ENCODE peak calls at places on chromosomes 2 and 18, in eight cellular contexts. One of them, this sample, is unnamed.

GRCh38 chr2:54776494-54776893 is 53.0 kb downstream of the EML6 start:
- DNase-seq in endothelial cell of umbilical vein: no peak
- DNase-seq in effector memory CD4-positive, alpha-beta T cell: no peak
- DNase-seq in heart left ventricle: no peak
- DNase-seq in left ventricle myocardium inferior: no peak
- DNase-seq in left lung: no peak
- DNase-seq in HCT116: no peak
- DNase-seq in tibial nerve: no peak
- DNase-seq in this sample: no peak

GRCh38 chr18:73164430-73164829 is 296.6 kb upstream of the NETO1 start:
- DNase-seq in endothelial cell of umbilical vein: no peak
- DNase-seq in effector memory CD4-positive, alpha-beta T cell: no peak
- DNase-seq in HCT116: no peak
- DNase-seq in tibial nerve: no peak
- DNase-seq in left lung: no peak
- DNase-seq in heart left ventricle: no peak
- DNase-seq in left ventricle myocardium inferior: no peak
- DNase-seq in this sample: no peak

GRCh38 chr2:23335550-23335949 is 49.4 kb upstream of the KLHL29 start:
- DNase-seq in heart left ventricle: no peak
- DNase-seq in tibial nerve: no peak
- DNase-seq in effector memory CD4-positive, alpha-beta T cell: no peak
- DNase-seq in left ventricle myocardium inferior: no peak
- DNase-seq in left lung: no peak
- DNase-seq in endothelial cell of umbilical vein: no peak
- DNase-seq in HCT116: no peak
- DNase-seq in this sample: no peak

GRCh38 chr2:240597419-240598181 is 11.1 kb downstream of the CAPN10 start:
- DNase-seq in endothelial cell of umbilical vein: no peak
- DNase-seq in effector memory CD4-positive, alpha-beta T cell: no peak
- DNase-seq in HCT116: no peak
- DNase-seq in tibial nerve: no peak
- DNase-seq in left ventricle myocardium inferior: no peak
- DNase-seq in left lung: peak; percentile 69
- DNase-seq in heart left ventricle: peak; percentile 15
- DNase-seq in this sample: no peak

GRCh38 chr2:12607971-12608370 is 108.8 kb upstream of the TRIB2 start:
- DNase-seq in HCT116: no peak
- DNase-seq in tibial nerve: no peak
- DNase-seq in heart left ventricle: no peak
- DNase-seq in left ventricle myocardium inferior: no peak
- DNase-seq in effector memory CD4-positive, alpha-beta T cell: no peak
- DNase-seq in left lung: no peak
- DNase-seq in endothelial cell of umbilical vein: no peak
- DNase-seq in this sample: no peak

GRCh38 chr18:79560042-79560860 is 119.4 kb upstream of the CTDP1 start:
- DNase-seq in effector memory CD4-positive, alpha-beta T cell: no peak
- DNase-seq in endothelial cell of umbilical vein: no peak
- DNase-seq in heart left ventricle: no peak
- DNase-seq in left lung: no peak
- DNase-seq in left ventricle myocardium inferior: no peak
- DNase-seq in HCT116: no peak
- DNase-seq in tibial nerve: no peak
- DNase-seq in this sample: no peak

GRCh38 chr2:149483004-149483605 is 104.5 kb downstream of the MMADHC start:
- DNase-seq in heart left ventricle: no peak
- DNase-seq in effector memory CD4-positive, alpha-beta T cell: no peak
- DNase-seq in left ventricle myocardium inferior: no peak
- DNase-seq in HCT116: no peak
- DNase-seq in tibial nerve: no peak
- DNase-seq in left lung: no peak
- DNase-seq in endothelial cell of umbilical vein: no peak
- DNase-seq in this sample: no peak

GRCh38 chr2:80300346-80300745 is 4.2 kb downstream of the LRRTM1 start:
- DNase-seq in tibial nerve: no peak
- DNase-seq in left ventricle myocardium inferior: no peak
- DNase-seq in left lung: no peak
- DNase-seq in HCT116: no peak
- DNase-seq in endothelial cell of umbilical vein: no peak
- DNase-seq in effector memory CD4-positive, alpha-beta T cell: no peak
- DNase-seq in heart left ventricle: no peak
- DNase-seq in this sample: no peak

GRCh38 chr18:32301976-32302743 is 112.3 kb downstream of the MEP1B start:
- DNase-seq in left ventricle myocardium inferior: no peak
- DNase-seq in left lung: no peak
- DNase-seq in HCT116: no peak
- DNase-seq in tibial nerve: no peak
- DNase-seq in endothelial cell of umbilical vein: peak; percentile 34
- DNase-seq in heart left ventricle: no peak
- DNase-seq in effector memory CD4-positive, alpha-beta T cell: no peak
- DNase-seq in this sample: peak; percentile 58

GRCh38 chr2:127066942-127067341 is 40.0 kb downstream of the BIN1 start:
- DNase-seq in left ventricle myocardium inferior: peak; percentile 68
- DNase-seq in tibial nerve: peak; percentile 84
- DNase-seq in heart left ventricle: no peak
- DNase-seq in endothelial cell of umbilical vein: no peak
- DNase-seq in effector memory CD4-positive, alpha-beta T cell: no peak
- DNase-seq in left lung: no peak
- DNase-seq in HCT116: no peak
- DNase-seq in this sample: no peak

GRCh38 chr2:234306426-234307173 is 190.3 kb downstream of the ARL4C start:
- DNase-seq in heart left ventricle: no peak
- DNase-seq in left ventricle myocardium inferior: no peak
- DNase-seq in endothelial cell of umbilical vein: no peak
- DNase-seq in left lung: no peak
- DNase-seq in effector memory CD4-positive, alpha-beta T cell: no peak
- DNase-seq in HCT116: no peak
- DNase-seq in tibial nerve: no peak
- DNase-seq in this sample: no peak

GRCh38 chr2:116489944-116490343 is 1324.5 kb upstream of the DDX18 start:
- DNase-seq in heart left ventricle: no peak
- DNase-seq in left lung: no peak
- DNase-seq in effector memory CD4-positive, alpha-beta T cell: no peak
- DNase-seq in left ventricle myocardium inferior: no peak
- DNase-seq in endothelial cell of umbilical vein: no peak
- DNase-seq in tibial nerve: no peak
- DNase-seq in HCT116: no peak
- DNase-seq in this sample: no peak

GRCh38 chr2:146523218-146523617 is 1321.6 kb upstream of the ACVR2A start:
- DNase-seq in HCT116: no peak
- DNase-seq in effector memory CD4-positive, alpha-beta T cell: no peak
- DNase-seq in tibial nerve: no peak
- DNase-seq in heart left ventricle: no peak
- DNase-seq in endothelial cell of umbilical vein: peak; percentile 16
- DNase-seq in left ventricle myocardium inferior: no peak
- DNase-seq in left lung: no peak
- DNase-seq in this sample: no peak

GRCh38 chr2:128604045-128604444 is 285.4 kb upstream of the HS6ST1 start:
- DNase-seq in heart left ventricle: no peak
- DNase-seq in left ventricle myocardium inferior: peak; percentile 3
- DNase-seq in effector memory CD4-positive, alpha-beta T cell: no peak
- DNase-seq in left lung: peak; percentile 46
- DNase-seq in tibial nerve: no peak
- DNase-seq in HCT116: no peak
- DNase-seq in endothelial cell of umbilical vein: no peak
- DNase-seq in this sample: no peak

GRCh38 chr18:67199993-67200617 is 316.4 kb downstream of the DSEL start:
- DNase-seq in tibial nerve: peak; percentile 16
- DNase-seq in HCT116: peak; percentile 8
- DNase-seq in left ventricle myocardium inferior: no peak
- DNase-seq in effector memory CD4-positive, alpha-beta T cell: no peak
- DNase-seq in left lung: no peak
- DNase-seq in heart left ventricle: no peak
- DNase-seq in endothelial cell of umbilical vein: peak; percentile 72
- DNase-seq in this sample: peak; percentile 39

GRCh38 chr2:216589779-216590178 is 43.4 kb upstream of the IGFBP2 start:
- DNase-seq in HCT116: no peak
- DNase-seq in endothelial cell of umbilical vein: no peak
- DNase-seq in effector memory CD4-positive, alpha-beta T cell: no peak
- DNase-seq in heart left ventricle: no peak
- DNase-seq in left ventricle myocardium inferior: no peak
- DNase-seq in left lung: no peak
- DNase-seq in tibial nerve: no peak
- DNase-seq in this sample: no peak

GRCh38 chr2:11775384-11775783 is 29.0 kb downstream of the LPIN1 start:
- DNase-seq in HCT116: no peak
- DNase-seq in heart left ventricle: no peak
- DNase-seq in left lung: no peak
- DNase-seq in left ventricle myocardium inferior: no peak
- DNase-seq in effector memory CD4-positive, alpha-beta T cell: no peak
- DNase-seq in endothelial cell of umbilical vein: peak; percentile 54
- DNase-seq in tibial nerve: no peak
- DNase-seq in this sample: no peak

DNA sequence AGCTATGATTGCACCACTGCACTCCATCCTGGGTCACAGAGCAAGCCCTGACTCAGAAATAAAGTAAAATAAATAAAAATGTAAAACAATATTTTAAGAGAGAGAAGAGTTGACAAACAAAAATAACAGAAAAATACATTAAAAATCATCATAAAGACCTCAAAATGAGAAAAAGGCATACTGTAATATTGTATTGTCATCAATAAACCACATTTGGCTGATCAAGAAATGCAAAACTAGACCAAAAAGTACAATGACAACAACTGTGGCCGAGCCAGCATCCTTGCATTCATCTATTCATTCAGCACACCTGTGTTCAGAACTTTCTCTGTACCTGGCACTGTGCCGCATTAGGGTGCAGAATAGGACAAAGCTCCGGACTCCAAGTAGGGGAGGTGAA is 121.8 kb downstream of the ALK start:
- DNase-seq in effector memory CD4-positive, alpha-beta T cell: no peak
- DNase-seq in HCT116: no peak
- DNase-seq in endothelial cell of umbilical vein: no peak
- DNase-seq in heart left ventricle: no peak
- DNase-seq in left ventricle myocardium inferior: no peak
- DNase-seq in left lung: no peak
- DNase-seq in tibial nerve: no peak
- DNase-seq in this sample: no peak
- H3K27me3 ChIP-seq in effector memory CD4-positive, alpha-beta T cell: peaks cover 4% of the 10 kb centered on the region
- H3K27me3 ChIP-seq in HCT116: peaks cover 59% of the 10 kb centered on the region
- H3K27me3 ChIP-seq in endothelial cell of umbilical vein: no peaks in the 10 kb centered on the region
- H3K27me3 ChIP-seq in heart left ventricle: no peaks in the 10 kb centered on the region
- H3K27me3 ChIP-seq in left ventricle myocardium inferior: peaks cover 46% of the 10 kb centered on the region
- H3K27me3 ChIP-seq in left lung: no peaks in the 10 kb centered on the region
- H3K27me3 ChIP-seq in tibial nerve: no peaks in the 10 kb centered on the region
- H3K27me3 ChIP-seq in this sample: peaks cover 8% of the 10 kb centered on the region

GRCh38 chr2:101309211-101309700 is 755 bp upstream of the RNF149 start:
- DNase-seq in heart left ventricle: no peak
- DNase-seq in endothelial cell of umbilical vein: no peak
- DNase-seq in left lung: no peak
- DNase-seq in left ventricle myocardium inferior: no peak
- DNase-seq in HCT116: no peak
- DNase-seq in tibial nerve: no peak
- DNase-seq in effector memory CD4-positive, alpha-beta T cell: no peak
- DNase-seq in this sample: no peak

GRCh38 chr2:101308432-101309210 is at the start of gene RNF149:
- DNase-seq in effector memory CD4-positive, alpha-beta T cell: peak; percentile 92
- DNase-seq in tibial nerve: peak; percentile 87
- DNase-seq in left lung: peak; percentile 99
- DNase-seq in endothelial cell of umbilical vein: peak; percentile 94
- DNase-seq in heart left ventricle: peak; percentile 95
- DNase-seq in HCT116: peak; percentile 72
- DNase-seq in left ventricle myocardium inferior: peak; percentile 95
- DNase-seq in this sample: peak; percentile 75

GRCh38 chr2:101307950-101308431 is 510 bp downstream of the RNF149 start:
- DNase-seq in tibial nerve: no peak
- DNase-seq in HCT116: no peak
- DNase-seq in left lung: no peak
- DNase-seq in endothelial cell of umbilical vein: no peak
- DNase-seq in left ventricle myocardium inferior: no peak
- DNase-seq in heart left ventricle: peak; percentile 35
- DNase-seq in effector memory CD4-positive, alpha-beta T cell: no peak
- DNase-seq in this sample: no peak

GRCh38 chr2:101306410-101306809 is 2.1 kb downstream of the RNF149 start:
- DNase-seq in left ventricle myocardium inferior: no peak
- DNase-seq in endothelial cell of umbilical vein: no peak
- DNase-seq in tibial nerve: no peak
- DNase-seq in heart left ventricle: no peak
- DNase-seq in HCT116: no peak
- DNase-seq in left lung: no peak
- DNase-seq in effector memory CD4-positive, alpha-beta T cell: no peak
- DNase-seq in this sample: no peak

GRCh38 chr2:101307503-101307902 is 998 bp downstream of the RNF149 start:
- DNase-seq in heart left ventricle: no peak
- DNase-seq in left ventricle myocardium inferior: no peak
- DNase-seq in effector memory CD4-positive, alpha-beta T cell: no peak
- DNase-seq in HCT116: no peak
- DNase-seq in endothelial cell of umbilical vein: peak; percentile 36
- DNase-seq in left lung: no peak
- DNase-seq in tibial nerve: no peak
- DNase-seq in this sample: no peak
- H3K27ac ChIP-seq in heart left ventricle: peak overlapping the region; percentile 33
- H3K27ac ChIP-seq in left ventricle myocardium inferior: peak overlapping the region; percentile 92
- H3K27ac ChIP-seq in effector memory CD4-positive, alpha-beta T cell: peak overlapping the region; percentile 91
- H3K27ac ChIP-seq in HCT116: peak overlapping the region; percentile 75
- H3K27ac ChIP-seq in endothelial cell of umbilical vein: peak overlapping the region; percentile 83
- H3K27ac ChIP-seq in left lung: peak overlapping the region; percentile 89
- H3K27ac ChIP-seq in tibial nerve: peak overlapping the region; percentile 88
- H3K27ac ChIP-seq in this sample: no peak overlapping the region

DNA sequence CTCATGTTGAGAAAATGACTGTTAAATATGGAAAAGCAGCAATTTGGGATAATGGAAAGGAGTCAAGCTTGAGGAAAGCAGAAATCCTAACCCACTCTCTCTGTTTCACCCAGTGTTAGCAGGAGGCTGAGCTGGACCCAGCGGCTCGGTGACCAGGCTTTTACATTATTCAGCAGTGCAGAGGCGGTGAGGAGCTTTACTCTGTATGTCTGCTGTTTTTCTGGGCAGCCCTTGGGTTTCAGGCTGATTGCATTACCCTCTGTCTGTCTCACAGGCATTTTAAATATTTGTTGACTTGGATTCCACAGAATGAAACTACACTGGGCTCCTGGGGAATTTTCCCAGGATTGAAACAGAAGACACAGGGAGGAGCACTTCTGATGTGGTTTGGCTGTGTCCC is 368.0 kb downstream of the GALR1 start:
- DNase-seq in tibial nerve: no peak
- DNase-seq in left ventricle myocardium inferior: no peak
- DNase-seq in left lung: no peak
- DNase-seq in endothelial cell of umbilical vein: no peak
- DNase-seq in heart left ventricle: no peak
- DNase-seq in effector memory CD4-positive, alpha-beta T cell: no peak
- DNase-seq in HCT116: no peak
- DNase-seq in this sample: no peak
- H3K27me3 ChIP-seq in tibial nerve: no peaks in the 10 kb centered on the region
- H3K27me3 ChIP-seq in left ventricle myocardium inferior: peaks cover 8% of the 10 kb centered on the region
- H3K27me3 ChIP-seq in left lung: no peaks in the 10 kb centered on the region
- H3K27me3 ChIP-seq in endothelial cell of umbilical vein: no peaks in the 10 kb centered on the region
- H3K27me3 ChIP-seq in heart left ventricle: no peaks in the 10 kb centered on the region
- H3K27me3 ChIP-seq in effector memory CD4-positive, alpha-beta T cell: no peaks in the 10 kb centered on the region
- H3K27me3 ChIP-seq in HCT116: no peaks in the 10 kb centered on the region
- H3K27me3 ChIP-seq in this sample: no peaks in the 10 kb centered on the region

DNA sequence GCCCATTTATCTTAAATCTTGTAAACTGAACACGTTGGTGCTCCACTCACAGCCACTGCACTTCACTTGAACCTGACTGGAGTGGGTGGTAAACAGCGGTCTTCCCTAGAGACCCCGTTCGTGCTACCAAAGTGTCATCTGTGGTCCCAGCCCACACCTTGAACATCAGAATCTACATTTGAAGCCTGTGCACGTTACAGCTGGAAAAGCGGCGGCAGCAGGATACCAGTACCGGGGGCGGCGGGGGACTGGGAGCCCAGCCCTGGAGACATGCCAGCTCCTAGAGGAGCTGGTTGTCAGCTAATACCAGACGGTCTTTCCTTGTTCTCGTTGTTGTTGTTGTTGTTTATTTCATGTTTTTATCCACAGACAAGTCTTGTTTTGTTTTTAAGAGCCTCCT is 156.7 kb downstream of the WDSUB1 start:
- DNase-seq in effector memory CD4-positive, alpha-beta T cell: no peak
- DNase-seq in left lung: peak; percentile 68
- DNase-seq in left ventricle myocardium inferior: peak; percentile 57
- DNase-seq in tibial nerve: no peak
- DNase-seq in endothelial cell of umbilical vein: peak; percentile 47
- DNase-seq in HCT116: no peak
- DNase-seq in heart left ventricle: peak; percentile 56
- DNase-seq in this sample: no peak
- H3K27ac ChIP-seq in effector memory CD4-positive, alpha-beta T cell: no peak overlapping the region
- H3K27ac ChIP-seq in left lung: no peak overlapping the region
- H3K27ac ChIP-seq in left ventricle myocardium inferior: peak overlapping the region; percentile 84
- H3K27ac ChIP-seq in tibial nerve: peak overlapping the region; percentile 24
- H3K27ac ChIP-seq in endothelial cell of umbilical vein: peak overlapping the region; percentile 22
- H3K27ac ChIP-seq in HCT116: no peak overlapping the region
- H3K27ac ChIP-seq in heart left ventricle: peak overlapping the region; percentile 9
- H3K27ac ChIP-seq in this sample: no peak overlapping the region